ENCODE peak calls at places on chromosome X, in seven cellular contexts. R is GM20000; L is stomach; Z is activated CD8-positive, alpha-beta T cell treated with anti-CD3 and anti-CD28 coated beads for 36 hours; H is neural crest cell; X is choroid plexus epithelial cell; F is pancreas. K is an unnamed sample.

GRCh38 chrX:11437642-11438379 is 144.6 kb downstream of the AMELX start:
- DNase-seq in R (no peak), L (no peak), Z (no peak), H (no peak), X (peak; percentile 88), F (peak; percentile 17), K (no peak)

GRCh38 chrX:47662144-47662657 is 3.2 kb upstream of the UXT start:
- DNase-seq in R (no peak), L (no peak), Z (peak; percentile 73), H (no peak), X (peak; percentile 95), F (no peak), K (no peak)

GRCh38 chrX:72041901-72042859 is 89.5 kb downstream of the RTL5 start:
- DNase-seq in R (no peak), L (no peak), Z (no peak), H (no peak), X (peak; percentile 63), F (no peak), K (no peak)

GRCh38 chrX:53288173-53288572 is 6.8 kb upstream of the IQSEC2 start:
- DNase-seq in R (no peak), L (no peak), Z (peak; percentile 20), H (peak; percentile 42), X (no peak), F (no peak), K (no peak)

GRCh38 chrX:19670854-19671620 is 155.7 kb upstream of the MAP3K15 start:
- DNase-seq in R (no peak), L (no peak), Z (no peak), H (no peak), X (peak; percentile 61), F (no peak), K (no peak)

GRCh38 chrX:27765718-27766117 is 42.1 kb upstream of the MAGEB10 start:
- DNase-seq in R (no peak), L (no peak), Z (no peak), H (no peak), X (no peak), F (no peak), K (no peak)

GRCh38 chrX:151873096-151873495 is 39.6 kb upstream of the MAGEA4 start:
- DNase-seq in R (no peak), L (no peak), Z (no peak), H (no peak), X (no peak), F (no peak), K (no peak)

GRCh38 chrX:12672362-12673106 is 118.7 kb upstream of the PRPS2 start:
- DNase-seq in R (no peak), L (no peak), Z (no peak), H (no peak), X (no peak), F (no peak), K (no peak)

GRCh38 chrX:103678199-103678993 is 8.1 kb downstream of the MORF4L2 start:
- DNase-seq in R (no peak), L (no peak), Z (no peak), H (no peak), X (no peak), F (no peak), K (no peak)

GRCh38 chrX:39335447-39336235 is 534.4 kb downstream of the MID1IP1 start:
- DNase-seq in R (no peak), L (no peak), Z (no peak), H (no peak), X (no peak), F (no peak), K (no peak)

GRCh38 chrX:38347136-38347535 is 5.3 kb upstream of the OTC start:
- DNase-seq in R (no peak), L (no peak), Z (no peak), H (no peak), X (peak; percentile 85), F (no peak), K (no peak)

GRCh38 chrX:2989565-2989964 is 16.8 kb upstream of the ARSH start:
- DNase-seq in R (no peak), L (no peak), Z (no peak), H (no peak), X (no peak), F (no peak), K (no peak)

GRCh38 chrX:2984342-2984741 is 22.0 kb upstream of the ARSH start:
- DNase-seq in R (no peak), L (no peak), Z (no peak), H (no peak), X (no peak), F (no peak), K (no peak)
- TF ChIP-seq CTCF in R (no peak), L (no peak), Z (no peak), H (no peak), X (no peak), F (no peak), K (no peak)

GRCh38 chrX:41275661-41276609 is 58.0 kb upstream of the DDX3X start:
- DNase-seq in R (peak; percentile 72), L (peak; percentile 62), Z (peak; percentile 65), H (peak; percentile 50), X (peak; percentile 59), F (peak; percentile 58), K (peak; percentile 16)
- TF ChIP-seq CTCF in R (peak; percentile 29), L (no peak), Z (peak; percentile 14), H (peak; percentile 56), X (peak; percentile 52), F (no peak), K (no peak)

DNA sequence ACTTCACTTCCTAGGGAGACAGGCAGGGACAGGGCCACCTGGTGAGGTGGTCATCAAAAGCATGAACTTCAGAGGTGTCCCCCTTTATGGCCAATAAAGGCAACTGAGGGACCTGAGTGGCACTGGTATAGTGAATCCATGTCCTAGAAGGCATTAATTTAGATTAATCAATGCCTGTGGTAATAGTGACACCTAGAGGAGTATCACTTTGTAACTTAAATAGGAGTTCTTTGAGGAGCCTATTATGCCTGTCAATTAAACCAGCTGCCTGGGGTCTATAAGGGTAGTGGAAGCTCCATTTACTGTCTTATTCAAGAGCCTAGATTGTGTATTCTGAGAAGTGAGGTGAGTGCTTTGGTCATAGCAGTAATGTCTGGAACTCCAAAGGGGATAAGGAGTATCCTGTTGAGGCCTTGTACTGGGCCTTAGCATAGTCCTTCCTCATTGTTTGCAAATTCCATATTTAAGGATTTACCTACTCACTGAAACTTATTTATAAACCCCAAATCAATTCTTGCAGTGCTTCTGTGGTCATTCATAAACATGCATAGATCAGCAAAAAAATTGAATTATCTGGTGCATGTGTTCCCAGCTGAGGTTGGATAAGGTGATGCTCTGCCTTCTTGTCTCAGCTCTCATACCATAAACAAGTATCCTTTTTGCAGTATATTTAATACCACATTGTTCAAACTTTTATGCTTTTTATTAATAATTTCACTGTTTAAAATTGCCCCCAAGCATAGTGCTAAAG is 213.8 kb upstream of the RADX start:
- DNase-seq in R (peak; percentile 1), L (no peak), Z (no peak), H (no peak), X (peak; percentile 53), F (no peak), K (no peak)
- TF ChIP-seq CTCF in R (no peak), L (no peak), Z (no peak), H (peak; percentile 36), X (peak; percentile 41), F (no peak), K (no peak)

DNA sequence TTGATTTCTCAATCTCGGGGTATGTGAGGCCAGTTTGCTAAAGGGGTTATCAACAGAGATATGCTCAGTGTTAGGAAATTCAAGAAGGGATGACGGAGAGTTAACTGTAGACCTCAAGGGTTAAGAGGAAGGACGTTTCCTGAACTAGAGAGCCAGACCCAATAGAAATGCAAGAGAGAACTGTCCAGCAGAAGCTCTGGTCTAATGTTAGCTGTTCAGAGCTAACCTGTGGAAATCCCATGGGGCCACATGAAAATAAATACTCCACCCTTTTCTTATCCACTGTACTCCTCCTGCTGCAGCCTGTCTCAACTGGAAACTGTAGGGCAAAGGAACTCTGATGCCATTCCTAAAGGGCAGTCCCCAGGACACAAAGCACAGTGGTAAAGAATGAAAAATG is 274.3 kb downstream of the DMD start:
- DNase-seq in R (no peak), L (no peak), Z (no peak), H (no peak), X (no peak), F (no peak), K (no peak)
- TF ChIP-seq CTCF in R (no peak), L (no peak), Z (no peak), H (no peak), X (no peak), F (no peak), K (no peak)

GRCh38 chrX:119477812-119478232 is 9.6 kb downstream of the SLC25A5 start:
- DNase-seq in R (peak; percentile 4), L (peak; percentile 42), Z (no peak), H (no peak), X (peak; percentile 97), F (peak; percentile 60), K (no peak)

GRCh38 chrX:119475389-119476101 is 7.3 kb downstream of the SLC25A5 start:
- DNase-seq in R (no peak), L (no peak), Z (no peak), H (no peak), X (no peak), F (no peak), K (no peak)

GRCh38 chrX:119481218-119481875 is 13.1 kb downstream of the SLC25A5 start:
- DNase-seq in R (no peak), L (peak; percentile 84), Z (no peak), H (no peak), X (no peak), F (peak; percentile 60), K (no peak)

GRCh38 chrX:119479845-119480244 is 11.6 kb downstream of the SLC25A5 start:
- DNase-seq in R (no peak), L (no peak), Z (no peak), H (no peak), X (no peak), F (no peak), K (no peak)

GRCh38 chrX:119478504-119478903 is 10.3 kb downstream of the SLC25A5 start:
- DNase-seq in R (no peak), L (no peak), Z (no peak), H (no peak), X (no peak), F (no peak), K (no peak)
- TF ChIP-seq CTCF in R (no peak), L (no peak), Z (no peak), H (no peak), X (no peak), F (no peak), K (no peak)

K was measured in natural killer cell.